ENCODE peak calls at places on chromosomes 2 and 18, in seven cellular contexts. One of them, this sample, is unnamed.

GRCh38 chr2:55033076-55033742 is 17.0 kb downstream of the RTN4 start:
- DNase-seq in adrenal gland: no peak
- DNase-seq in H7: no peak
- DNase-seq in gastrocnemius medialis: no peak
- DNase-seq in cardiac muscle cell: no peak
- DNase-seq in fibroblast of mammary gland: no peak
- DNase-seq in GM12865: peak
- DNase-seq in this sample: no peak

GRCh38 chr2:58950795-58951462 is 709.8 kb upstream of the FANCL start:
- DNase-seq in GM12865: no peak
- DNase-seq in cardiac muscle cell: no peak
- DNase-seq in H7: no peak
- DNase-seq in fibroblast of mammary gland: no peak
- DNase-seq in gastrocnemius medialis: no peak
- DNase-seq in adrenal gland: no peak
- DNase-seq in this sample: no peak

GRCh38 chr2:152437276-152437879 is 102.4 kb downstream of the FMNL2 start:
- DNase-seq in fibroblast of mammary gland: no peak
- DNase-seq in GM12865: no peak
- DNase-seq in cardiac muscle cell: no peak
- DNase-seq in gastrocnemius medialis: no peak
- DNase-seq in H7: no peak
- DNase-seq in adrenal gland: no peak
- DNase-seq in this sample: no peak

GRCh38 chr18:32019251-32019943 is 772 bp downstream of the RNF125 start:
- DNase-seq in adrenal gland: peak
- DNase-seq in H7: peak
- DNase-seq in cardiac muscle cell: peak
- DNase-seq in fibroblast of mammary gland: peak
- DNase-seq in gastrocnemius medialis: no peak
- DNase-seq in GM12865: peak
- DNase-seq in this sample: peak

GRCh38 chr18:65924878-65925277 is 174.1 kb downstream of the CDH7 start:
- DNase-seq in gastrocnemius medialis: no peak
- DNase-seq in adrenal gland: no peak
- DNase-seq in fibroblast of mammary gland: no peak
- DNase-seq in GM12865: no peak
- DNase-seq in cardiac muscle cell: no peak
- DNase-seq in H7: no peak
- DNase-seq in this sample: no peak

GRCh38 chr2:108594982-108595464 is 60.8 kb downstream of the LIMS1 start:
- DNase-seq in gastrocnemius medialis: no peak
- DNase-seq in H7: no peak
- DNase-seq in adrenal gland: no peak
- DNase-seq in GM12865: peak
- DNase-seq in fibroblast of mammary gland: peak
- DNase-seq in cardiac muscle cell: peak
- DNase-seq in this sample: no peak

GRCh38 chr2:71536311-71536710 is 83.0 kb downstream of the DYSF start:
- DNase-seq in fibroblast of mammary gland: no peak
- DNase-seq in H7: no peak
- DNase-seq in gastrocnemius medialis: no peak
- DNase-seq in cardiac muscle cell: no peak
- DNase-seq in GM12865: no peak
- DNase-seq in adrenal gland: no peak
- DNase-seq in this sample: no peak

GRCh38 chr18:34492652-34493051 is 217.4 kb upstream of the DTNA start:
- DNase-seq in fibroblast of mammary gland: no peak
- DNase-seq in cardiac muscle cell: no peak
- DNase-seq in adrenal gland: no peak
- DNase-seq in gastrocnemius medialis: no peak
- DNase-seq in H7: peak
- DNase-seq in GM12865: no peak
- DNase-seq in this sample: no peak

GRCh38 chr2:8149985-8150547 is 531.8 kb upstream of the ID2 start:
- DNase-seq in cardiac muscle cell: no peak
- DNase-seq in gastrocnemius medialis: no peak
- DNase-seq in H7: no peak
- DNase-seq in adrenal gland: no peak
- DNase-seq in fibroblast of mammary gland: peak
- DNase-seq in GM12865: no peak
- DNase-seq in this sample: no peak

GRCh38 chr18:46336278-46337205 is 232.4 kb downstream of the HAUS1 start:
- DNase-seq in gastrocnemius medialis: no peak
- DNase-seq in GM12865: no peak
- DNase-seq in H7: no peak
- DNase-seq in adrenal gland: no peak
- DNase-seq in cardiac muscle cell: no peak
- DNase-seq in fibroblast of mammary gland: no peak
- DNase-seq in this sample: no peak

GRCh38 chr2:9269295-9269694 is 62.7 kb downstream of the ASAP2 start:
- DNase-seq in fibroblast of mammary gland: no peak
- DNase-seq in GM12865: no peak
- DNase-seq in H7: no peak
- DNase-seq in adrenal gland: no peak
- DNase-seq in cardiac muscle cell: no peak
- DNase-seq in gastrocnemius medialis: no peak
- DNase-seq in this sample: no peak

GRCh38 chr2:74779587-74780135 is 54.3 kb upstream of the HK2 start:
- DNase-seq in gastrocnemius medialis: no peak
- DNase-seq in H7: no peak
- DNase-seq in adrenal gland: no peak
- DNase-seq in fibroblast of mammary gland: no peak
- DNase-seq in GM12865: no peak
- DNase-seq in cardiac muscle cell: no peak
- DNase-seq in this sample: no peak

GRCh38 chr2:62999905-63000304 is 50.7 kb upstream of the OTX1 start:
- DNase-seq in GM12865: no peak
- DNase-seq in H7: no peak
- DNase-seq in gastrocnemius medialis: no peak
- DNase-seq in adrenal gland: peak
- DNase-seq in fibroblast of mammary gland: peak
- DNase-seq in cardiac muscle cell: no peak
- DNase-seq in this sample: no peak

GRCh38 chr2:148675708-148676107 is 31.2 kb downstream of the EPC2 start:
- DNase-seq in cardiac muscle cell: no peak
- DNase-seq in fibroblast of mammary gland: peak
- DNase-seq in adrenal gland: no peak
- DNase-seq in gastrocnemius medialis: no peak
- DNase-seq in H7: no peak
- DNase-seq in GM12865: no peak
- DNase-seq in this sample: no peak

GRCh38 chr2:237154050-237154638 is 68.5 kb downstream of the COPS8 start:
- DNase-seq in adrenal gland: peak
- DNase-seq in GM12865: peak
- DNase-seq in gastrocnemius medialis: no peak
- DNase-seq in fibroblast of mammary gland: peak
- DNase-seq in cardiac muscle cell: peak
- DNase-seq in H7: peak
- DNase-seq in this sample: no peak

GRCh38 chr18:40210696-40211095 is 1744.3 kb upstream of the PIK3C3 start:
- DNase-seq in cardiac muscle cell: no peak
- DNase-seq in gastrocnemius medialis: no peak
- DNase-seq in GM12865: no peak
- DNase-seq in H7: no peak
- DNase-seq in adrenal gland: no peak
- DNase-seq in fibroblast of mammary gland: no peak
- DNase-seq in this sample: no peak

GRCh38 chr2:182416191-182416590 is 10.6 kb downstream of the PDE1A start:
- DNase-seq in fibroblast of mammary gland: no peak
- DNase-seq in H7: no peak
- DNase-seq in cardiac muscle cell: no peak
- DNase-seq in adrenal gland: no peak
- DNase-seq in GM12865: no peak
- DNase-seq in gastrocnemius medialis: no peak
- DNase-seq in this sample: no peak

GRCh38 chr2:206597716-206598218 is 44.5 kb upstream of the FAM237A start:
- DNase-seq in cardiac muscle cell: no peak
- DNase-seq in adrenal gland: no peak
- DNase-seq in H7: no peak
- DNase-seq in fibroblast of mammary gland: no peak
- DNase-seq in GM12865: no peak
- DNase-seq in gastrocnemius medialis: no peak
- DNase-seq in this sample: no peak

GRCh38 chr18:54223568-54224241 is 764 bp downstream of the MBD2 start:
- DNase-seq in GM12865: peak
- DNase-seq in fibroblast of mammary gland: peak
- DNase-seq in cardiac muscle cell: peak
- DNase-seq in gastrocnemius medialis: peak
- DNase-seq in adrenal gland: peak
- DNase-seq in H7: peak
- DNase-seq in this sample: peak

GRCh38 chr2:136486115-136486514 is 279.2 kb upstream of the THSD7B start:
- DNase-seq in cardiac muscle cell: no peak
- DNase-seq in H7: no peak
- DNase-seq in gastrocnemius medialis: no peak
- DNase-seq in GM12865: peak
- DNase-seq in adrenal gland: no peak
- DNase-seq in fibroblast of mammary gland: no peak
- DNase-seq in this sample: no peak

GRCh38 chr2:178523596-178524134 is 43.4 kb downstream of the PLEKHA3 start:
- DNase-seq in adrenal gland: no peak
- DNase-seq in fibroblast of mammary gland: peak
- DNase-seq in cardiac muscle cell: peak
- DNase-seq in H7: peak
- DNase-seq in GM12865: no peak
- DNase-seq in gastrocnemius medialis: no peak
- DNase-seq in this sample: no peak

GRCh38 chr18:332007-332406 is 64.2 kb upstream of the THOC1 start:
- DNase-seq in cardiac muscle cell: no peak
- DNase-seq in fibroblast of mammary gland: no peak
- DNase-seq in gastrocnemius medialis: no peak
- DNase-seq in adrenal gland: peak
- DNase-seq in GM12865: no peak
- DNase-seq in H7: no peak
- DNase-seq in this sample: peak

GRCh38 chr18:29712785-29713184 is 1329.8 kb downstream of the DSC3 start:
- DNase-seq in cardiac muscle cell: no peak
- DNase-seq in adrenal gland: no peak
- DNase-seq in gastrocnemius medialis: no peak
- DNase-seq in GM12865: no peak
- DNase-seq in fibroblast of mammary gland: peak
- DNase-seq in H7: no peak
- DNase-seq in this sample: no peak

GRCh38 chr2:81290846-81291245 is 986.3 kb upstream of the LRRTM1 start:
- DNase-seq in cardiac muscle cell: no peak
- DNase-seq in adrenal gland: no peak
- DNase-seq in gastrocnemius medialis: no peak
- DNase-seq in H7: no peak
- DNase-seq in GM12865: no peak
- DNase-seq in fibroblast of mammary gland: no peak
- DNase-seq in this sample: no peak

GRCh38 chr2:118221952-118222594 is 133.8 kb downstream of the INSIG2 start:
- DNase-seq in gastrocnemius medialis: peak
- DNase-seq in GM12865: peak
- DNase-seq in cardiac muscle cell: peak
- DNase-seq in H7: peak
- DNase-seq in fibroblast of mammary gland: peak
- DNase-seq in adrenal gland: peak
- DNase-seq in this sample: no peak

GRCh38 chr2:118223487-118224136 is 135.3 kb downstream of the INSIG2 start:
- DNase-seq in fibroblast of mammary gland: no peak
- DNase-seq in GM12865: peak
- DNase-seq in cardiac muscle cell: peak
- DNase-seq in H7: peak
- DNase-seq in gastrocnemius medialis: no peak
- DNase-seq in adrenal gland: no peak
- DNase-seq in this sample: no peak

GRCh38 chr2:118224144-118224887 is 136.0 kb downstream of the INSIG2 start:
- DNase-seq in cardiac muscle cell: peak
- DNase-seq in fibroblast of mammary gland: no peak
- DNase-seq in H7: peak
- DNase-seq in GM12865: peak
- DNase-seq in gastrocnemius medialis: no peak
- DNase-seq in adrenal gland: no peak
- DNase-seq in this sample: no peak

GRCh38 chr2:118224888-118225264 is 136.6 kb downstream of the INSIG2 start:
- DNase-seq in adrenal gland: no peak
- DNase-seq in cardiac muscle cell: no peak
- DNase-seq in gastrocnemius medialis: no peak
- DNase-seq in GM12865: peak
- DNase-seq in H7: peak
- DNase-seq in fibroblast of mammary gland: no peak
- DNase-seq in this sample: no peak

GRCh38 chr2:118222643-118223486 is 134.6 kb downstream of the INSIG2 start:
- DNase-seq in gastrocnemius medialis: no peak
- DNase-seq in adrenal gland: no peak
- DNase-seq in GM12865: peak
- DNase-seq in H7: no peak
- DNase-seq in cardiac muscle cell: no peak
- DNase-seq in fibroblast of mammary gland: no peak
- DNase-seq in this sample: no peak
- H3K4me3 ChIP-seq in gastrocnemius medialis: peak
- H3K4me3 ChIP-seq in adrenal gland: no peak
- H3K4me3 ChIP-seq in GM12865: peak
- H3K4me3 ChIP-seq in H7: peak
- H3K4me3 ChIP-seq in cardiac muscle cell: peak
- H3K4me3 ChIP-seq in fibroblast of mammary gland: no peak
- H3K4me3 ChIP-seq in this sample: no peak

GRCh38 chr2:25249785-25250184 is 81.4 kb upstream of the POMC start:
- DNase-seq in fibroblast of mammary gland: no peak
- DNase-seq in gastrocnemius medialis: no peak
- DNase-seq in cardiac muscle cell: no peak
- DNase-seq in adrenal gland: no peak
- DNase-seq in GM12865: no peak
- DNase-seq in H7: peak
- DNase-seq in this sample: no peak
- H3K4me3 ChIP-seq in fibroblast of mammary gland: no peak
- H3K4me3 ChIP-seq in gastrocnemius medialis: no peak
- H3K4me3 ChIP-seq in cardiac muscle cell: no peak
- H3K4me3 ChIP-seq in adrenal gland: no peak
- H3K4me3 ChIP-seq in GM12865: no peak
- H3K4me3 ChIP-seq in H7: no peak
- H3K4me3 ChIP-seq in this sample: no peak

GRCh38 chr2:61670591-61671503 is 132.7 kb upstream of the XPO1 start:
- DNase-seq in gastrocnemius medialis: peak
- DNase-seq in H7: no peak
- DNase-seq in cardiac muscle cell: peak
- DNase-seq in GM12865: peak
- DNase-seq in fibroblast of mammary gland: peak
- DNase-seq in adrenal gland: peak
- DNase-seq in this sample: peak
- H3K4me3 ChIP-seq in gastrocnemius medialis: peak
- H3K4me3 ChIP-seq in H7: no peak
- H3K4me3 ChIP-seq in cardiac muscle cell: no peak
- H3K4me3 ChIP-seq in GM12865: peak
- H3K4me3 ChIP-seq in fibroblast of mammary gland: no peak
- H3K4me3 ChIP-seq in adrenal gland: no peak
- H3K4me3 ChIP-seq in this sample: no peak

GRCh38 chr2:736939-737338 is 59.7 kb upstream of the TMEM18 start:
- DNase-seq in cardiac muscle cell: no peak
- DNase-seq in gastrocnemius medialis: no peak
- DNase-seq in GM12865: no peak
- DNase-seq in fibroblast of mammary gland: no peak
- DNase-seq in adrenal gland: no peak
- DNase-seq in H7: no peak
- DNase-seq in this sample: no peak

GRCh38 chr2:735670-736218 is 58.5 kb upstream of the TMEM18 start:
- DNase-seq in cardiac muscle cell: no peak
- DNase-seq in fibroblast of mammary gland: no peak
- DNase-seq in GM12865: no peak
- DNase-seq in H7: peak
- DNase-seq in gastrocnemius medialis: no peak
- DNase-seq in adrenal gland: no peak
- DNase-seq in this sample: no peak

GRCh38 chr2:740446-741293 is 63.5 kb upstream of the TMEM18 start:
- DNase-seq in fibroblast of mammary gland: peak
- DNase-seq in GM12865: peak
- DNase-seq in adrenal gland: peak
- DNase-seq in gastrocnemius medialis: peak
- DNase-seq in cardiac muscle cell: peak
- DNase-seq in H7: peak
- DNase-seq in this sample: peak
- H3K4me3 ChIP-seq in fibroblast of mammary gland: peak
- H3K4me3 ChIP-seq in GM12865: peak
- H3K4me3 ChIP-seq in adrenal gland: no peak
- H3K4me3 ChIP-seq in gastrocnemius medialis: peak
- H3K4me3 ChIP-seq in cardiac muscle cell: peak
- H3K4me3 ChIP-seq in H7: peak
- H3K4me3 ChIP-seq in this sample: peak

This sample was measured in lower leg skin.